ENCODE peak calls at places on chromosomes 13 and 19, in eight cellular contexts. L is H1, G is tibial nerve, B is heart right ventricle, R is Panc1, Q is IMR-90, C is body of pancreas, M is thoracic aorta. J is an unnamed sample. For H3K4me1, the result is how much of the 10 kb centered on the place peaks cover.

GRCh38 chr13:111945086-111945485 is 121.9 kb upstream of the SOX1 start:
- DNase-seq in L (no peak), G (no peak), B (no peak), R (no peak), Q (no peak), C (no peak), M (no peak), J (no peak)

GRCh38 chr19:7868671-7869452 is 5.3 kb downstream of the PRR36 start:
- DNase-seq in L (peak), G (no peak), B (peak), R (no peak), Q (peak), C (peak), M (no peak), J (peak)

GRCh38 chr19:6271251-6271650 is 8.5 kb downstream of the MLLT1 start:
- DNase-seq in L (no peak), G (no peak), B (no peak), R (no peak), Q (peak), C (no peak), M (no peak), J (no peak)

GRCh38 chr19:18251587-18252369 is 22.5 kb downstream of the IQCN start:
- DNase-seq in L (peak), G (peak), B (peak), R (peak), Q (peak), C (peak), M (peak), J (peak)

GRCh38 chr19:46224773-46225172 is 4.8 kb upstream of the IGFL1 start:
- DNase-seq in L (no peak), G (no peak), B (no peak), R (no peak), Q (no peak), C (no peak), M (no peak), J (no peak)

GRCh38 chr19:8109455-8109854 is 39.9 kb downstream of the FBN3 start:
- DNase-seq in L (no peak), G (no peak), B (no peak), R (no peak), Q (no peak), C (no peak), M (no peak), J (peak)

GRCh38 chr13:33526718-33527117 is 241.2 kb upstream of the STARD13 start:
- DNase-seq in L (no peak), G (no peak), B (no peak), R (no peak), Q (no peak), C (no peak), M (no peak), J (no peak)

GRCh38 chr13:44759723-44760360 is 183.7 kb upstream of the TSC22D1 start:
- DNase-seq in L (no peak), G (no peak), B (peak), R (no peak), Q (peak), C (peak), M (no peak), J (peak)

GRCh38 chr13:101139076-101139475 is 277.2 kb downstream of the NALCN start:
- DNase-seq in L (no peak), G (no peak), B (no peak), R (no peak), Q (no peak), C (no peak), M (no peak), J (no peak)

GRCh38 chr19:19860756-19861390 is 4.8 kb upstream of the ZNF253 start:
- DNase-seq in L (peak), G (no peak), B (peak), R (no peak), Q (no peak), C (peak), M (no peak), J (no peak)

GRCh38 chr13:93280688-93281087 is 54.1 kb downstream of the GPC6 start:
- DNase-seq in L (no peak), G (no peak), B (no peak), R (no peak), Q (no peak), C (no peak), M (no peak), J (no peak)

GRCh38 chr19:29308977-29309520 is 96.1 kb upstream of the UQCRFS1 start:
- DNase-seq in L (no peak), G (no peak), B (no peak), R (no peak), Q (no peak), C (no peak), M (no peak), J (no peak)

GRCh38 chr19:49475191-49475932 is 1.3 kb downstream of the FLT3LG start:
- DNase-seq in L (no peak), G (no peak), B (no peak), R (no peak), Q (no peak), C (no peak), M (no peak), J (no peak)

GRCh38 chr13:104043184-104043583 is 977.0 kb upstream of the SLC10A2 start:
- DNase-seq in L (no peak), G (no peak), B (no peak), R (no peak), Q (peak), C (no peak), M (no peak), J (no peak)

GRCh38 chr19:39257227-39257626 is 8.6 kb upstream of the IFNL4 start:
- DNase-seq in L (no peak), G (no peak), B (no peak), R (no peak), Q (no peak), C (no peak), M (no peak), J (no peak)

GRCh38 chr19:39112338-39112890 is 13.2 kb upstream of the PAK4 start:
- DNase-seq in L (no peak), G (no peak), B (no peak), R (peak), Q (no peak), C (peak), M (no peak), J (peak)

GRCh38 chr13:109628251-109628699 is 158.1 kb downstream of the IRS2 start:
- DNase-seq in L (no peak), G (no peak), B (no peak), R (peak), Q (peak), C (no peak), M (no peak), J (no peak)

GRCh38 chr13:37074703-37075102 is 15.2 kb upstream of the SUPT20H start:
- DNase-seq in L (no peak), G (no peak), B (no peak), R (no peak), Q (peak), C (no peak), M (no peak), J (no peak)

GRCh38 chr19:51331193-51331592 is 10.7 kb downstream of the VSIG10L start:
- DNase-seq in L (no peak), G (no peak), B (no peak), R (no peak), Q (no peak), C (no peak), M (no peak), J (no peak)

GRCh38 chr13:43749503-43749902 is 37.3 kb downstream of the ENOX1 start:
- DNase-seq in L (no peak), G (no peak), B (no peak), R (no peak), Q (no peak), C (no peak), M (no peak), J (no peak)

GRCh38 chr13:47708386-47708785 is 292.7 kb downstream of the SUCLA2 start:
- DNase-seq in L (no peak), G (no peak), B (no peak), R (no peak), Q (peak), C (no peak), M (no peak), J (no peak)

GRCh38 chr13:30108216-30108912 is 199.0 kb downstream of the KATNAL1 start:
- DNase-seq in L (no peak), G (no peak), B (no peak), R (no peak), Q (no peak), C (no peak), M (no peak), J (no peak)

GRCh38 chr19:49812997-49813861 is at the start of gene FUZ:
- DNase-seq in L (peak), G (peak), B (peak), R (peak), Q (peak), C (peak), M (peak), J (peak)

GRCh38 chr19:57709616-57710015 is 612 bp upstream of the ZNF154 start:
- DNase-seq in L (no peak), G (no peak), B (no peak), R (no peak), Q (no peak), C (no peak), M (no peak), J (no peak)

GRCh38 chr13:30685320-30685859 is 50.0 kb upstream of the ALOX5AP start:
- DNase-seq in L (no peak), G (no peak), B (no peak), R (no peak), Q (no peak), C (no peak), M (no peak), J (no peak)

GRCh38 chr13:97004886-97005285 is 10.6 kb upstream of the OXGR1 start:
- DNase-seq in L (no peak), G (no peak), B (no peak), R (no peak), Q (no peak), C (no peak), M (no peak), J (no peak)

GRCh38 chr19:9857076-9857721 is 22.1 kb downstream of the PIN1 start:
- DNase-seq in L (no peak), G (no peak), B (no peak), R (no peak), Q (no peak), C (no peak), M (no peak), J (no peak)

GRCh38 chr13:19959831-19960672 is 1.5 kb downstream of the ZMYM2 start:
- DNase-seq in L (peak), G (peak), B (peak), R (peak), Q (peak), C (peak), M (peak), J (peak)

GRCh38 chr13:47289578-47289977 is 392.7 kb upstream of the HTR2A start:
- DNase-seq in L (no peak), G (no peak), B (no peak), R (no peak), Q (no peak), C (no peak), M (no peak), J (no peak)

GRCh38 chr13:114167885-114168284 is 11.2 kb upstream of the CFAP97D2 start:
- DNase-seq in L (no peak), G (no peak), B (no peak), R (no peak), Q (no peak), C (no peak), M (no peak), J (no peak)

GRCh38 chr19:16257509-16258002 is 59.8 kb downstream of the AP1M1 start:
- DNase-seq in L (no peak), G (no peak), B (no peak), R (no peak), Q (no peak), C (no peak), M (no peak), J (no peak)

GRCh38 chr19:4598712-4599111 is 39.2 kb upstream of the SEMA6B start:
- DNase-seq in L (no peak), G (no peak), B (no peak), R (no peak), Q (no peak), C (no peak), M (no peak), J (no peak)

GRCh38 chr13:97191143-97191542 is 31.0 kb upstream of the MBNL2 start:
- DNase-seq in L (no peak), G (no peak), B (no peak), R (no peak), Q (no peak), C (no peak), M (no peak), J (no peak)

GRCh38 chr13:26473571-26474230 is 83.8 kb upstream of the WASF3 start:
- DNase-seq in L (no peak), G (no peak), B (no peak), R (no peak), Q (no peak), C (no peak), M (no peak), J (no peak)

GRCh38 chr19:455031-455705 is 5.7 kb downstream of the SHC2 start:
- DNase-seq in L (no peak), G (no peak), B (no peak), R (no peak), Q (no peak), C (no peak), M (no peak), J (no peak)

GRCh38 chr19:6697291-6697690 is 23.2 kb downstream of the C3 start:
- DNase-seq in L (no peak), G (no peak), B (no peak), R (no peak), Q (no peak), C (no peak), M (no peak), J (no peak)

GRCh38 chr19:47456721-47457478 is 14.8 kb downstream of the SLC8A2 start:
- DNase-seq in L (no peak), G (no peak), B (no peak), R (no peak), Q (no peak), C (no peak), M (no peak), J (no peak)

GRCh38 chr13:108728370-108728769 is 99.0 kb downstream of the MYO16 start:
- DNase-seq in L (peak), G (no peak), B (no peak), R (no peak), Q (no peak), C (no peak), M (no peak), J (no peak)

GRCh38 chr19:41219924-41220567 is 1.0 kb downstream of the AXL start:
- DNase-seq in L (no peak), G (peak), B (peak), R (no peak), Q (peak), C (peak), M (peak), J (no peak)
- H3K4me1 ChIP-seq in L (under half), G (under half), B (under half), R (under half), Q (under half), C (under half), M (under half), J (under half)

GRCh38 chr19:55594996-55595530 is 4.3 kb downstream of the FIZ1 start:
- DNase-seq in L (no peak), G (no peak), B (no peak), R (no peak), Q (no peak), C (no peak), M (no peak), J (no peak)
- TF ChIP-seq CTCF in L (no peak), G (no peak), B (no peak), R (no peak), Q (no peak), C (no peak), M (no peak), J (no peak)

GRCh38 chr19:13782537-13782936 is 8.3 kb downstream of the C19orf53 start:
- DNase-seq in L (no peak), G (no peak), B (no peak), R (no peak), Q (no peak), C (no peak), M (no peak), J (no peak)
- H3K27ac ChIP-seq in L (no peak), G (no peak), B (no peak), R (no peak), Q (no peak), C (no peak), M (peak), J (peak)

GRCh38 chr19:11098861-11099260 is 9.6 kb downstream of the LDLR start:
- DNase-seq in L (no peak), G (no peak), B (no peak), R (no peak), Q (no peak), C (no peak), M (no peak), J (no peak)

GRCh38 chr19:11100064-11100463 is 10.8 kb downstream of the LDLR start:
- DNase-seq in L (no peak), G (no peak), B (no peak), R (no peak), Q (no peak), C (no peak), M (no peak), J (no peak)

GRCh38 chr19:11101057-11101456 is 11.8 kb downstream of the LDLR start:
- DNase-seq in L (no peak), G (no peak), B (no peak), R (no peak), Q (no peak), C (no peak), M (no peak), J (no peak)

GRCh38 chr19:11096210-11096841 is 7.1 kb downstream of the LDLR start:
- DNase-seq in L (no peak), G (no peak), B (peak), R (no peak), Q (peak), C (peak), M (no peak), J (no peak)

DNA sequence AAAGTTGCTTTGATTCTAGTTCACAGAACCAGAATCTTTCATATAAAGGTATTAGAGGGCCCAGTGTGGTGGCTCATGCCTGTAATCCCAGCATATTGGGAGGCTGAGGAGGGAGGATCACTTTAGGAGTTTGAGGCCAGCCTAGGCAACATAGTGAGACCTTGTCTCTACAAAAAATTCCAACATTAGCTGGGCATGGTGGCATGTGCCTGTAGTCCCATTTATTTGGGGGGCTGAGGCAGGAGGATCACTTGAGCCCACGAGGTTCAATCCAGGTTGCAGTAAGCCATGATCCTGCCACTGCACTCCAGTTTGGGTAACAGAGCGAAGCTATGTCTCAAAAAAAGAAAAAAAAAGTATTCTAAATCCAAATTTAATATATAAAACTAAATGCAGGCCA is 9.1 kb downstream of the LDLR start:
- DNase-seq in L (no peak), G (no peak), B (no peak), R (no peak), Q (no peak), C (no peak), M (no peak), J (no peak)
- H3K4me1 ChIP-seq in L (under half), G (under half), B (under half), R (under half), Q (under half), C (under half), M (under half), J (under half)

GRCh38 chr19:23512151-23512925 is 117.1 kb upstream of the ZNF91 start:
- DNase-seq in L (no peak), G (no peak), B (no peak), R (no peak), Q (no peak), C (no peak), M (no peak), J (no peak)

GRCh38 chr19:23520441-23520840 is 125.2 kb upstream of the ZNF91 start:
- DNase-seq in L (no peak), G (no peak), B (no peak), R (no peak), Q (no peak), C (no peak), M (no peak), J (no peak)

GRCh38 chr19:23515551-23515950 is 120.3 kb upstream of the ZNF91 start:
- DNase-seq in L (no peak), G (no peak), B (no peak), R (no peak), Q (no peak), C (no peak), M (no peak), J (no peak)

GRCh38 chr19:23521471-23521870 is 126.2 kb upstream of the ZNF91 start:
- DNase-seq in L (no peak), G (no peak), B (no peak), R (no peak), Q (no peak), C (no peak), M (no peak), J (no peak)

GRCh38 chr19:23516266-23516665 is 121.0 kb upstream of the ZNF91 start:
- DNase-seq in L (no peak), G (no peak), B (no peak), R (no peak), Q (no peak), C (no peak), M (no peak), J (no peak)
- TF ChIP-seq CTCF in L (no peak), G (no peak), B (no peak), R (no peak), Q (no peak), C (no peak), M (no peak), J (no peak)

GRCh38 chr19:2774083-2774679 is 8.9 kb downstream of the SGTA start:
- DNase-seq in L (no peak), G (no peak), B (peak), R (no peak), Q (no peak), C (no peak), M (no peak), J (no peak)
- H3K27ac ChIP-seq in L (no peak), G (peak), B (peak), R (no peak), Q (no peak), C (no peak), M (no peak), J (peak)

J was measured in lower lobe of right lung.